ENCODE peak calls at places on chromosomes 13 and 19, in eight cellular contexts. V, B, C, I, S, F, N and J are unnamed samples.

GRCh38 chr13:107099661-107100060 is 531.7 kb upstream of the ARGLU1 start:
- DNase-seq in V (no peak), B (peak), C (no peak), F (no peak), I (no peak), S (no peak), N (peak), J (no peak)

GRCh38 chr13:105847532-105848295 is 687.7 kb downstream of the EFNB2 start:
- DNase-seq in S (no peak), C (no peak), F (no peak), N (no peak), V (no peak), B (no peak), I (no peak), J (no peak)

GRCh38 chr13:20503088-20504083 is 22.3 kb downstream of the CRYL1 start:
- DNase-seq in N (no peak), S (no peak), F (no peak), I (no peak), V (no peak), C (no peak), B (no peak), J (no peak)

GRCh38 chr19:54416695-54417491 is 1.6 kb downstream of the TTYH1 start:
- DNase-seq in F (no peak), S (no peak), N (no peak), I (no peak), B (no peak), V (no peak), C (no peak), J (no peak)

GRCh38 chr19:49019242-49019932 is 2.5 kb upstream of the LHB start:
- DNase-seq in I (peak), N (no peak), V (peak), S (peak), F (peak), C (peak), B (no peak), J (peak)

GRCh38 chr19:50492303-50493052 is 15.8 kb upstream of the GARIN5A start:
- DNase-seq in F (peak), N (no peak), S (no peak), I (no peak), B (no peak), C (no peak), V (no peak), J (no peak)

GRCh38 chr19:10230904-10231623 is at the start of gene S1PR2:
- DNase-seq in N (no peak), V (no peak), S (peak), I (peak), B (no peak), F (peak), C (peak), J (peak)

GRCh38 chr13:23673354-23673753 is 103.1 kb downstream of the TNFRSF19 start:
- DNase-seq in C (no peak), I (no peak), N (peak), S (no peak), F (no peak), B (peak), V (peak), J (no peak)

GRCh38 chr13:110387451-110388140 is 80.5 kb downstream of the COL4A2 start:
- DNase-seq in N (no peak), C (peak), F (no peak), B (no peak), S (no peak), V (no peak), I (peak), J (peak)

GRCh38 chr13:77918391-77919261 is at the start of gene EDNRB:
- DNase-seq in V (peak), S (no peak), C (no peak), N (no peak), F (no peak), B (no peak), I (no peak), J (no peak)

GRCh38 chr13:84894749-84895148 is 904.5 kb downstream of the SLITRK6 start:
- DNase-seq in N (no peak), B (no peak), F (no peak), I (no peak), C (no peak), V (no peak), S (no peak), J (no peak)

GRCh38 chr19:28601723-28602440 is 611.1 kb downstream of the UQCRFS1 start:
- DNase-seq in C (peak), B (no peak), S (no peak), V (no peak), I (no peak), N (no peak), F (no peak), J (no peak)

GRCh38 chr13:36806102-36806501 is 12.9 kb upstream of the RFXAP start:
- DNase-seq in F (no peak), B (no peak), I (no peak), V (no peak), C (peak), N (no peak), S (no peak), J (no peak)

GRCh38 chr13:36131931-36132297 is 732 bp upstream of the DCLK1 start:
- DNase-seq in V (no peak), I (no peak), C (no peak), F (no peak), B (no peak), S (no peak), N (no peak), J (no peak)

GRCh38 chr13:93996471-93996870 is 483.0 kb downstream of the DCT start:
- DNase-seq in F (no peak), V (no peak), I (no peak), N (no peak), C (no peak), S (no peak), B (no peak), J (no peak)

GRCh38 chr13:97028441-97029299 is 34.4 kb upstream of the OXGR1 start:
- DNase-seq in B (no peak), F (no peak), I (peak), V (peak), N (no peak), C (peak), S (peak), J (peak)

GRCh38 chr13:28819046-28819747 is 942 bp upstream of the MTUS2 start:
- DNase-seq in I (peak), S (no peak), C (peak), N (peak), V (no peak), F (no peak), B (no peak), J (no peak)

GRCh38 chr19:43789029-43789428 is 8.3 kb upstream of the KCNN4 start:
- DNase-seq in V (no peak), B (no peak), F (no peak), S (no peak), N (no peak), I (no peak), C (peak), J (no peak)

GRCh38 chr19:21022996-21023395 is 2.5 kb downstream of the ZNF430 start:
- DNase-seq in F (peak), C (no peak), N (peak), B (peak), I (no peak), S (no peak), V (no peak), J (peak)